ENCODE peak calls at places on chromosome 15, in five cellular contexts. P, S, K, O and I are unnamed samples.

GRCh38 chr15:35151381-35151780 is 66.3 kb upstream of the NANOGP8 start:
- DNase-seq in P (no peak), S (no peak), K (no peak), O (no peak), I (no peak)

GRCh38 chr15:49645937-49646336 is 25.1 kb downstream of the DTWD1 start:
- DNase-seq in P (peak; percentile 32), S (peak; percentile 21), K (peak; percentile 37), O (peak; percentile 65), I (no peak)

GRCh38 chr15:74315626-74316025 is 51.8 kb downstream of the CYP11A1 start:
- DNase-seq in P (no peak), S (no peak), K (no peak), O (no peak), I (no peak)

GRCh38 chr15:71364117-71364584 is 248.9 kb downstream of the THSD4 start:
- DNase-seq in P (peak; percentile 83), S (no peak), K (no peak), O (no peak), I (no peak)

GRCh38 chr15:41554915-41555314 is 4.1 kb upstream of the TYRO3 start:
- DNase-seq in P (no peak), S (no peak), K (no peak), O (no peak), I (no peak)

GRCh38 chr15:45612790-45613415 is 21.9 kb upstream of the SQOR start:
- DNase-seq in P (peak; percentile 45), S (no peak), K (no peak), O (no peak), I (no peak)

GRCh38 chr15:96369825-96370621 is 39.5 kb downstream of the NR2F2 start:
- DNase-seq in P (no peak), S (no peak), K (no peak), O (no peak), I (no peak)

GRCh38 chr15:88057836-88058235 is 198.7 kb downstream of the NTRK3 start:
- DNase-seq in P (no peak), S (no peak), K (no peak), O (no peak), I (no peak)

GRCh38 chr15:71141572-71141971 is 26.3 kb downstream of the THSD4 start:
- DNase-seq in P (no peak), S (no peak), K (no peak), O (no peak), I (no peak)

GRCh38 chr15:74781673-74782595 is at the start of gene CSK:
- DNase-seq in P (peak; percentile 89), S (no peak), K (peak; percentile 80), O (peak; percentile 82), I (peak; percentile 87)

GRCh38 chr15:101161656-101162055 is 90.2 kb downstream of the CHSY1 start:
- DNase-seq in P (no peak), S (no peak), K (no peak), O (no peak), I (no peak)

GRCh38 chr15:67674983-67675382 is 132.5 kb downstream of the MAP2K5 start:
- DNase-seq in P (no peak), S (no peak), K (no peak), O (no peak), I (no peak)

GRCh38 chr15:78749831-78750230 is 61.4 kb downstream of the ADAMTS7 start:
- DNase-seq in P (no peak), S (no peak), K (peak; percentile 12), O (peak; percentile 60), I (no peak)

GRCh38 chr15:60399931-60400330 is 2.1 kb upstream of the ANXA2 start:
- DNase-seq in P (peak; percentile 55), S (no peak), K (no peak), O (no peak), I (no peak)

GRCh38 chr15:43872416-43873020 is 45.7 kb downstream of the WDR76 start:
- DNase-seq in P (peak; percentile 49), S (peak; percentile 52), K (no peak), O (no peak), I (no peak)

GRCh38 chr15:101203029-101203428 is 48.8 kb downstream of the CHSY1 start:
- DNase-seq in P (no peak), S (no peak), K (no peak), O (no peak), I (no peak)

GRCh38 chr15:64580696-64581407 is 120.5 kb downstream of the ZNF609 start:
- DNase-seq in P (no peak), S (no peak), K (no peak), O (no peak), I (no peak)

GRCh38 chr15:68626283-68626682 is 47.5 kb downstream of the CORO2B start:
- DNase-seq in P (no peak), S (no peak), K (no peak), O (no peak), I (no peak)

GRCh38 chr15:60804986-60805949 is 326.3 kb upstream of the ICE2 start:
- DNase-seq in P (peak; percentile 36), S (no peak), K (no peak), O (no peak), I (peak; percentile 64)

GRCh38 chr15:89783111-89783860 is 7.2 kb downstream of the MESP2 start:
- DNase-seq in P (no peak), S (peak; percentile 50), K (no peak), O (no peak), I (no peak)

GRCh38 chr15:59532770-59533379 is 78.7 kb upstream of the GCNT3 start:
- DNase-seq in P (peak; percentile 52), S (no peak), K (no peak), O (no peak), I (peak; percentile 12)

GRCh38 chr15:99187886-99188285 is 61.5 kb downstream of the TTC23 start:
- DNase-seq in P (no peak), S (no peak), K (no peak), O (no peak), I (no peak)

GRCh38 chr15:100918034-100918689 is 995 bp upstream of the LRRK1 start:
- DNase-seq in P (peak; percentile 91), S (peak; percentile 47), K (peak; percentile 74), O (peak; percentile 86), I (peak; percentile 66)

GRCh38 chr15:31147456-31147855 is 45.9 kb upstream of the TRPM1 start:
- DNase-seq in P (no peak), S (no peak), K (no peak), O (no peak), I (no peak)

GRCh38 chr15:31148622-31149505 is 47.3 kb upstream of the TRPM1 start:
- DNase-seq in P (no peak), S (no peak), K (no peak), O (no peak), I (no peak)

GRCh38 chr15:31141792-31142191 is 40.3 kb upstream of the TRPM1 start:
- DNase-seq in P (no peak), S (no peak), K (no peak), O (no peak), I (no peak)

GRCh38 chr15:31147943-31148621 is 46.6 kb upstream of the TRPM1 start:
- DNase-seq in P (no peak), S (no peak), K (no peak), O (no peak), I (no peak)

GRCh38 chr15:31145271-31145911 is 43.9 kb upstream of the TRPM1 start:
- DNase-seq in P (no peak), S (no peak), K (no peak), O (no peak), I (no peak)
- TF ChIP-seq CTCF in P (no peak), S (no peak), K (no peak), O (no peak), I (no peak)

GRCh38 chr15:37121492-37121891 is 21.1 kb upstream of the MEIS2 start:
- DNase-seq in P (no peak), S (no peak), K (no peak), O (no peak), I (no peak)

GRCh38 chr15:37124330-37124729 is 24.0 kb upstream of the MEIS2 start:
- DNase-seq in P (no peak), S (no peak), K (no peak), O (no peak), I (no peak)

GRCh38 chr15:37122703-37123102 is 22.4 kb upstream of the MEIS2 start:
- DNase-seq in P (no peak), S (no peak), K (no peak), O (no peak), I (no peak)

GRCh38 chr15:37130356-37130755 is 30.0 kb upstream of the MEIS2 start:
- DNase-seq in P (no peak), S (no peak), K (no peak), O (no peak), I (no peak)

DNA sequence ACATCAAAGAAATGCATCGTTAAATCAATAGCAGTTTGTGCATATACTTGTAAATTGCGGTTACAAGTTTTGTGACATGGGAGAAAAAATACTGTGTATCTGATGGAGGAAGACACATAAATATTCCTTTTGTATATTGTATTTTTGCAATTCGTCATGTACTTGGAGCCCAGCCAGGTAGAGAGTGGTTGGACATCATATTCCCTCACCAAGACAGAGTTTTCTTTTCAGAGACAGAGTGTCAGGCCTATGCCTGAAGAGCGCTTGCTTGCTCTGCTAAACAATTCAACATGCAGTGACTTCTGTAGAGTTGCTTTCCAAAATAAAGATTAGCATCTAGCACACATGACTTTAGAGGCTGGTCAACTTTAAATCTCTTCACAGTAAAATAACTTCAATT is 24.8 kb upstream of the MEIS2 start:
- DNase-seq in P (no peak), S (no peak), K (no peak), O (no peak), I (no peak)
- TF ChIP-seq CTCF in P (no peak), S (no peak), K (no peak), O (no peak), I (no peak)

GRCh38 chr15:84827246-84827645 is 10.1 kb downstream of the ALPK3 start:
- DNase-seq in P (no peak), S (no peak), K (no peak), O (no peak), I (no peak)

GRCh38 chr15:84823580-84823878 is 6.4 kb downstream of the ALPK3 start:
- DNase-seq in P (no peak), S (no peak), K (no peak), O (peak; percentile 38), I (no peak)

GRCh38 chr15:84828433-84828908 is 11.3 kb downstream of the ALPK3 start:
- DNase-seq in P (no peak), S (no peak), K (peak; percentile 40), O (no peak), I (no peak)

GRCh38 chr15:84824260-84824690 is 7.1 kb downstream of the ALPK3 start:
- DNase-seq in P (no peak), S (no peak), K (peak; percentile 88), O (peak; percentile 84), I (no peak)

GRCh38 chr15:84826369-84826823 is 9.2 kb downstream of the ALPK3 start:
- DNase-seq in P (peak; percentile 40), S (no peak), K (no peak), O (peak; percentile 83), I (no peak)
- TF ChIP-seq CTCF in P (peak; percentile 16), S (no peak), K (no peak), O (no peak), I (peak; percentile 40)

GRCh38 chr15:86915811-86916331 is 836.2 kb downstream of the AGBL1 start:
- DNase-seq in P (peak; percentile 59), S (peak; percentile 1), K (peak; percentile 28), O (no peak), I (peak; percentile 20)
- TF ChIP-seq CTCF in P (peak; percentile 55), S (peak; percentile 22), K (peak; percentile 41), O (peak; percentile 32), I (no peak)